ENCODE peak calls at places on chromosome 22, in four cellular contexts. K, A, Z and O are unnamed samples.

GRCh38 chr22:25700996-25701815 is 40.8 kb upstream of the MYO18B start:
- DNase-seq in K (peak; percentile 81), A (no peak), Z (peak; percentile 67), O (peak; percentile 27)

GRCh38 chr22:17783317-17783716 is 9.0 kb upstream of the BID start:
- DNase-seq in K (peak; percentile 57), A (no peak), Z (no peak), O (no peak)

GRCh38 chr22:50567721-50568252 is 5.1 kb upstream of the SYCE3 start:
- DNase-seq in K (no peak), A (no peak), Z (no peak), O (no peak)

GRCh38 chr22:44329179-44329796 is 16.5 kb upstream of the SHISAL1 start:
- DNase-seq in K (no peak), A (no peak), Z (no peak), O (peak; percentile 40)

GRCh38 chr22:19035474-19036228 is 86.6 kb downstream of the DGCR2 start:
- DNase-seq in K (no peak), A (no peak), Z (no peak), O (no peak)

GRCh38 chr22:24474649-24475048 is 20.5 kb upstream of the UPB1 start:
- DNase-seq in K (no peak), A (no peak), Z (peak; percentile 8), O (no peak)

GRCh38 chr22:19722175-19722914 is 994 bp upstream of the GP1BB start:
- DNase-seq in K (no peak), A (no peak), Z (no peak), O (no peak)

GRCh38 chr22:49936973-49937757 is 18.7 kb downstream of the CRELD2 start:
- DNase-seq in K (peak; percentile 90), A (no peak), Z (no peak), O (no peak)

GRCh38 chr22:21650823-21651520 is 8.9 kb downstream of the SDF2L1 start:
- DNase-seq in K (no peak), A (no peak), Z (no peak), O (peak; percentile 19)

GRCh38 chr22:47777426-47777825 is 1015.0 kb downstream of the TBC1D22A start:
- DNase-seq in K (no peak), A (no peak), Z (no peak), O (no peak)

GRCh38 chr22:31871475-31871874 is 72.9 kb upstream of the YWHAH start:
- DNase-seq in K (no peak), A (no peak), Z (no peak), O (no peak)

GRCh38 chr22:49176956-49177355 is 650.7 kb downstream of the BRD1 start:
- DNase-seq in K (no peak), A (no peak), Z (no peak), O (no peak)

GRCh38 chr22:29907753-29908515 is 25.0 kb downstream of the MTMR3 start:
- DNase-seq in K (peak; percentile 31), A (peak; percentile 23), Z (peak; percentile 81), O (peak; percentile 83)

GRCh38 chr22:35819421-35819820 is 101.7 kb downstream of the APOL5 start:
- DNase-seq in K (no peak), A (no peak), Z (no peak), O (no peak)

GRCh38 chr22:42621505-42622002 is 6.9 kb upstream of the POLDIP3 start:
- DNase-seq in K (peak; percentile 49), A (peak; percentile 53), Z (peak; percentile 80), O (peak; percentile 90)

GRCh38 chr22:36445158-36445668 is 36.2 kb downstream of the TXN2 start:
- DNase-seq in K (no peak), A (no peak), Z (peak; percentile 89), O (peak; percentile 80)

GRCh38 chr22:22358686-22359085 is 114.1 kb downstream of the VPREB1 start:
- DNase-seq in K (no peak), A (no peak), Z (no peak), O (no peak)

GRCh38 chr22:49022816-49023160 is 804.9 kb downstream of the BRD1 start:
- DNase-seq in K (no peak), A (no peak), Z (no peak), O (no peak)

GRCh38 chr22:29992341-29993275 is 87.7 kb upstream of the HORMAD2 start:
- DNase-seq in K (no peak), A (no peak), Z (no peak), O (peak; percentile 23)

GRCh38 chr22:45058622-45058912 is 48.8 kb upstream of the PHF21B start:
- DNase-seq in K (no peak), A (no peak), Z (no peak), O (no peak)

GRCh38 chr22:46339956-46340355 is 4.4 kb downstream of the TRMU start:
- DNase-seq in K (no peak), A (no peak), Z (no peak), O (no peak)

GRCh38 chr22:28939394-28939793 is 56.0 kb downstream of the ZNRF3 start:
- DNase-seq in K (no peak), A (no peak), Z (no peak), O (no peak)

GRCh38 chr22:39545310-39546063 is 12.9 kb upstream of the RPS19BP1 start:
- DNase-seq in K (no peak), A (peak; percentile 75), Z (no peak), O (peak; percentile 46)

GRCh38 chr22:32987081-32987631 is 71.0 kb downstream of the SYN3 start:
- DNase-seq in K (peak; percentile 64), A (no peak), Z (peak; percentile 77), O (peak; percentile 37)

GRCh38 chr22:25840162-25840561 is 98.2 kb downstream of the MYO18B start:
- DNase-seq in K (no peak), A (no peak), Z (no peak), O (no peak)

GRCh38 chr22:47391169-47392053 is 629.0 kb downstream of the TBC1D22A start:
- DNase-seq in K (no peak), A (no peak), Z (no peak), O (no peak)

GRCh38 chr22:49995059-49995412 is 17.5 kb downstream of the IL17REL start:
- DNase-seq in K (no peak), A (no peak), Z (no peak), O (no peak)

GRCh38 chr22:22823126-22823804 is 64.4 kb upstream of the IGLL5 start:
- DNase-seq in K (no peak), A (no peak), Z (no peak), O (no peak)

GRCh38 chr22:49544286-49544685 is 283.4 kb downstream of the BRD1 start:
- DNase-seq in K (no peak), A (no peak), Z (no peak), O (no peak)

GRCh38 chr22:39999144-39999757 is 4.5 kb downstream of the FAM83F start:
- DNase-seq in K (no peak), A (no peak), Z (peak; percentile 24), O (peak; percentile 32)